ENCODE peak calls at places on chromosomes 7 and 10, in six cellular contexts. J is GM19239, F is NCI-H446 treated with DMSO at 0.1 percent for 48 hours, N is Calu3, T is NCI-H1436 treated with DMSO at 0.1 percent for 48 hours, W is NCI-H345. D is an unnamed sample.

GRCh38 chr10:132850896-132851295 is 64.9 kb upstream of the NKX6-2 start:
- DNase-seq in N (no peak), J (no peak), T (no peak), F (no peak), W (no peak), D (no peak)

GRCh38 chr10:113539789-113540188 is 13.1 kb upstream of the HABP2 start:
- DNase-seq in N (no peak), T (no peak), W (no peak), J (no peak), F (no peak), D (no peak)

GRCh38 chr7:27172823-27173411 is 1.2 kb downstream of the HOXA10 start:
- DNase-seq in T (no peak), W (peak), J (no peak), F (no peak), N (peak), D (no peak)

GRCh38 chr10:62153191-62153590 is 115.5 kb downstream of the RTKN2 start:
- DNase-seq in F (no peak), W (no peak), J (no peak), N (no peak), T (no peak), D (no peak)

GRCh38 chr7:7972128-7972527 is 3.5 kb downstream of the GLCCI1 start:
- DNase-seq in F (no peak), W (no peak), T (no peak), N (no peak), J (no peak), D (no peak)

GRCh38 chr10:3526721-3527120 is 258.3 kb downstream of the KLF6 start:
- DNase-seq in F (no peak), N (no peak), J (no peak), W (no peak), T (no peak), D (no peak)

GRCh38 chr10:60820093-60820769 is 42.0 kb downstream of the CDK1 start:
- DNase-seq in N (no peak), W (no peak), J (no peak), F (no peak), T (no peak), D (no peak)

GRCh38 chr10:6298428-6298827 is 95.7 kb downstream of the PFKFB3 start:
- DNase-seq in F (no peak), J (no peak), N (no peak), W (no peak), T (no peak), D (no peak)

GRCh38 chr7:80719261-80719660 is 80.8 kb downstream of the CD36 start:
- DNase-seq in N (no peak), J (no peak), F (no peak), T (no peak), W (no peak), D (no peak)

GRCh38 chr10:46550795-46551700 is 5.4 kb downstream of the GPRIN2 start:
- DNase-seq in W (no peak), J (no peak), T (no peak), F (no peak), N (peak), D (no peak)

GRCh38 chr7:20280475-20281351 is 50.0 kb upstream of the ITGB8 start:
- DNase-seq in T (no peak), W (no peak), N (no peak), J (no peak), F (peak), D (no peak)

GRCh38 chr10:51176976-51177690 is 102.8 kb downstream of the PRKG1 start:
- DNase-seq in N (no peak), T (no peak), W (no peak), F (no peak), J (no peak), D (no peak)

GRCh38 chr7:47962262-47962661 is 14.0 kb upstream of the PKD1L1 start:
- DNase-seq in T (no peak), J (no peak), F (no peak), N (no peak), W (no peak), D (no peak)

GRCh38 chr10:67818323-67818722 is 19.7 kb downstream of the DNAJC12 start:
- DNase-seq in W (peak), F (peak), N (peak), J (no peak), T (peak), D (no peak)

GRCh38 chr10:5888843-5889623 is 660 bp downstream of the ANKRD16 start:
- DNase-seq in W (peak), N (peak), T (no peak), J (no peak), F (no peak), D (peak)

GRCh38 chr10:124019886-124020797 is 73.3 kb downstream of the CHST15 start:
- DNase-seq in F (no peak), W (no peak), T (no peak), J (no peak), N (no peak), D (no peak)

GRCh38 chr10:96665306-96665705 is 55.0 kb downstream of the PIK3AP1 start:
- DNase-seq in N (no peak), F (no peak), J (no peak), W (no peak), T (no peak), D (no peak)

GRCh38 chr7:130505753-130506152 is 13.9 kb downstream of the MEST start:
- DNase-seq in W (no peak), J (no peak), F (no peak), N (no peak), T (no peak), D (no peak)

GRCh38 chr10:83960125-83960524 is 179.2 kb upstream of the GHITM start:
- DNase-seq in J (no peak), F (no peak), N (no peak), W (no peak), T (no peak), D (no peak)

GRCh38 chr7:23397241-23397640 is 73.0 kb downstream of the IGF2BP3 start:
- DNase-seq in J (no peak), T (no peak), N (no peak), W (no peak), F (no peak), D (no peak)